ENCODE peak calls at places on chromosomes 4 and X, in seven cellular contexts. M is pancreas, W is IMR-90, I is Peyer's patch, B is A549, X is tibial artery, C is heart right ventricle. E is an unnamed sample.

GRCh38 chrX:109187473-109188168 is 294.3 kb downstream of the GUCY2F start:
- DNase-seq in M (no peak), W (no peak), I (no peak), B (no peak), X (no peak), C (no peak), E (no peak)

GRCh38 chr4:41709844-41710481 is 38.6 kb downstream of the PHOX2B start:
- DNase-seq in M (no peak), W (peak; percentile 97), I (no peak), B (peak; percentile 82), X (no peak), C (no peak), E (no peak)

GRCh38 chr4:76108467-76109181 is 34.1 kb downstream of the ART3 start:
- DNase-seq in M (no peak), W (no peak), I (no peak), B (peak; percentile 19), X (no peak), C (no peak), E (no peak)

GRCh38 chr4:18676136-18676922 is 654.8 kb upstream of the LCORL start:
- DNase-seq in M (no peak), W (no peak), I (no peak), B (no peak), X (no peak), C (no peak), E (no peak)

GRCh38 chr4:85703098-85703497 is 228.1 kb downstream of the ARHGAP24 start:
- DNase-seq in M (no peak), W (no peak), I (no peak), B (no peak), X (no peak), C (no peak), E (no peak)

GRCh38 chr4:89156515-89156914 is 45.2 kb downstream of the TIGD2 start:
- DNase-seq in M (no peak), W (no peak), I (no peak), B (no peak), X (no peak), C (no peak), E (no peak)

GRCh38 chr4:27807207-27807606 is 946.6 kb downstream of the STIM2 start:
- DNase-seq in M (no peak), W (peak; percentile 28), I (no peak), B (no peak), X (no peak), C (no peak), E (no peak)

GRCh38 chr4:75248770-75249467 is 265.3 kb downstream of the RCHY1 start:
- DNase-seq in M (no peak), W (no peak), I (no peak), B (no peak), X (no peak), C (no peak), E (no peak)

GRCh38 chrX:111169141-111169540 is 73.2 kb downstream of the PAK3 start:
- DNase-seq in M (no peak), W (no peak), I (no peak), B (no peak), X (no peak), C (no peak), E (no peak)

GRCh38 chrX:63058204-63058603 is 292.9 kb downstream of the SPIN4 start:
- DNase-seq in M (no peak), W (no peak), I (no peak), B (no peak), X (no peak), C (no peak), E (no peak)

GRCh38 chr4:26802790-26803189 is 57.9 kb upstream of the STIM2 start:
- DNase-seq in M (no peak), W (no peak), I (no peak), B (no peak), X (no peak), C (no peak), E (no peak)

GRCh38 chr4:38926917-38927316 is 59.3 kb downstream of the FAM114A1 start:
- DNase-seq in M (no peak), W (no peak), I (no peak), B (no peak), X (no peak), C (no peak), E (no peak)

GRCh38 chrX:101550362-101550761 is at the start of gene ARMCX1:
- DNase-seq in M (peak; percentile 45), W (peak; percentile 74), I (peak; percentile 69), B (peak; percentile 11), X (peak; percentile 88), C (peak; percentile 66), E (peak; percentile 74)

DNA sequence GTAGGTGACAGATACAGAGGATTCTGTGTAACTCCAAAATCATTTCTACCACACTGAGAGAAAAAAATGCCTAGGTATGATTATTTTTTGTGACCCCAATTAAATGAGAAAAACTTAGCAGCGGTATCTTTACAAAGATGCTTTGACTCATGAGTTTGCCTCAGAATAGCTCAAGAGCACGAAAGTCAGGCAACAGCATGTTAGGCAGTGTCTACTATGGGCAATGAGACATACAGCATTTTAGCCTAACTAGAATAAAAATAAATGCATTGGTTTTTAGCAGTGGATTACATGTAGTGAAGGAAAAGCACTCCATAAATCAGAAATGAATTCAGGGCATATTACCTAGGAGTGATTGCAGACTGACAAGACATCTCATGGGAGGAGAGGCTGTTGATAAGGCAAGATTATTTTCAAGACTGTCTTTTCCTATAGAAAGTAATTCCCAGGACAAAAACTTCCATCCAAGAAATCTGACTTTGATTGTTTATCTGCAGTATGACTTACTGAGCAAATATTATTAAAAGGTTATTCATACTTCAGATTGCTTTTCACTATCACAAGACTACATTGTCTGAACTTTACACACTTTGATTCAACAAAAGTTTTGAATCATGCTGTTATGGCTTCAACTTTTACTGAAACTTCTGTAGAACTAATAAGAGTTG is 3.6 kb downstream of the ANXA10 start:
- DNase-seq in M (no peak), W (peak; percentile 57), I (no peak), B (peak; percentile 20), X (no peak), C (no peak), E (no peak)
- H3K4me3 ChIP-seq in M (no peak overlapping the region), W (no peak overlapping the region), I (no peak overlapping the region), B (no peak overlapping the region), X (no peak overlapping the region), C (no peak overlapping the region), E (no peak overlapping the region)

GRCh38 chrX:120020305-120020704 is 57.2 kb downstream of the RHOXF2B start:
- DNase-seq in M (no peak), W (no peak), I (no peak), B (no peak), X (no peak), C (no peak), E (no peak)

GRCh38 chrX:120016068-120016441 is 61.4 kb downstream of the RHOXF2B start:
- DNase-seq in M (no peak), W (no peak), I (no peak), B (no peak), X (no peak), C (no peak), E (no peak)

GRCh38 chrX:120015145-120016067 is 62.1 kb downstream of the RHOXF2B start:
- DNase-seq in M (peak; percentile 47), W (no peak), I (no peak), B (no peak), X (no peak), C (no peak), E (no peak)

DNA sequence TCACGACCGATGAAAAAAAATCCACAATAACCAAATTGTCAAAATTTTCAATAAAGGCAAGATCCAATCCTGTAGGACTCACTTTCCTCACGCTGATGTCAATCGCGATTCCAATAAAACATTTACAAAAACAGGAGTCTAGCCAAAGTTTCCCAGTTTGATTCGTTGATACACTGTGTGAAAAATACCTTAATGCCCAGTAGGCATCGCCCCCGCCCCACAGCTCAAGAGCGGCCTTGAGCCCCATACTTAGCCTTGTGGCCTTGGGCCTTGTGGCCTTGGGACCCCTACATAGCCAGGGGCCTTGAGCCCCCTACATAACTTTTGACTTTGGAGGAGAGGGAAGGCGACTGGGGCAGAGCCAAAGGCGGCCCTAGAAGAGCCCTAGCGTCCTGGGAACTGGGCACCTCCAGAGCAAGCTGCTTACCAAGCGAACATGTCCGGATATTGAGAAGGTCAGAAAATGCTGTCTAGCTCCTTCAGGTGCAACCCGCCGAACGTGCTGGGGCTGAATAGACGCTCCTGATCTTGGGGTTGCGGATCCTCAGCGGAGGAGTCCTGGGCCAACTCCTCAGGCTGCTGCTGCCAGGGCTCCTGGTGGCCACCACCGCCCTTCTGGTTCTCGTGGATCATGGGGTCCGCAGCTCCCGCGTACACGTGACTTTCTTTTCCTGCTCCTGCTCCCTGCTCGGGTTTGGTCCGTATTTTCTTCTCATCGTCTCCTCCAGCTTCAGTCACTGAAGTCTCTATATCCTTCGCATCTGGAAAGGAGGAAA is 62.9 kb downstream of the RHOXF2B start:
- DNase-seq in M (peak; percentile 20), W (no peak), I (no peak), B (no peak), X (no peak), C (no peak), E (no peak)
- H3K27ac ChIP-seq in M (no peak overlapping the region), W (no peak overlapping the region), I (no peak overlapping the region), B (no peak overlapping the region), X (no peak overlapping the region), C (no peak overlapping the region), E (no peak overlapping the region)

DNA sequence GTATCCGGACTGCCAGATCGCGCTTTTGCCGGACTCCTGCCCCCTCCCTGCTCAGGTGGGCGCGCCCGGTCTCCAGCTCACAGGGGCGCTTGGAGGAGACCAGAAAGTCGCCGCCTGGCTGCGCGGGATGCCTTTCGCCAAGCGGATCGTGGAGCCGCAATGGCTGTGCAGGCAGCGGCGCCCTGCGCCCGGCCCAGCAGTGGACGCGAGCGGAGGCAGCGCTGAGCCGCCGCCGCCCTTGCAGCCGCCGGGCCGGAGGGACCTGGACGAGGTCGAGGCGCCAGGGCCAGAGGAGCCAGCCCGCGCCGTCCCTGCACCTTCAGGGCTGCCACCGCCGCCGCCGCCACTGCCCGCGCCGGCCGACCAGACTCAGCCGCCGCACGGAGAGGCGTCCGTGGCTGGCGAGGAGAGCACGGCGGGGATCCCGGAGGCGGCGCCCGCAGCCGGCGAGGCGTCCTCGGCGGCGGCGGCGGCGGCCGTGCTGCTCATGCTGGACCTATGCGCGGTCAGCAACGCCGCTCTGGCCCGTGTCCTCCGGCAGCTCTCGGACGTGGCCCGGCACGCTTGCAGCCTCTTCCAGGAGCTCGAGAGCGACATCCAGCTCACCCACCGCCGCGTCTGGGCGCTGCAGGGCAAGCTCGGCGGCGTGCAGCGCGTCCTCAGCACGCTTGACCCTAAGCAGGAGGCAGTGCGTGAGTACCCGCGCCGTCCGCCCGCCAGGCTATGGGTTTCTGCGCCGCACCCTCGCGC is 806 bp downstream of the NHS start:
- DNase-seq in M (peak; percentile 2), W (peak; percentile 22), I (no peak), B (peak; percentile 48), X (peak; percentile 20), C (peak; percentile 31), E (peak; percentile 50)
- H3K4me3 ChIP-seq in M (peak overlapping the region; percentile 9), W (peak overlapping the region; percentile 98), I (peak overlapping the region; percentile 29), B (peak overlapping the region; percentile 93), X (peak overlapping the region; percentile 71), C (peak overlapping the region; percentile 18), E (peak overlapping the region; percentile 52)

GRCh38 chr4:15507679-15508078 is 38.0 kb downstream of the CC2D2A start:
- DNase-seq in M (no peak), W (no peak), I (no peak), B (no peak), X (no peak), C (no peak), E (no peak)

GRCh38 chr4:15501941-15502340 is 32.3 kb downstream of the CC2D2A start:
- DNase-seq in M (no peak), W (no peak), I (no peak), B (no peak), X (no peak), C (no peak), E (no peak)

GRCh38 chr4:15506464-15506863 is 36.8 kb downstream of the CC2D2A start:
- DNase-seq in M (no peak), W (peak; percentile 82), I (no peak), B (no peak), X (no peak), C (no peak), E (no peak)

GRCh38 chr4:15500721-15501120 is 31.0 kb downstream of the CC2D2A start:
- DNase-seq in M (no peak), W (no peak), I (no peak), B (no peak), X (no peak), C (no peak), E (no peak)

GRCh38 chr4:15504041-15504440 is 34.4 kb downstream of the CC2D2A start:
- DNase-seq in M (no peak), W (peak; percentile 8), I (no peak), B (no peak), X (no peak), C (no peak), E (no peak)
- H3K27ac ChIP-seq in M (no peak overlapping the region), W (no peak overlapping the region), I (no peak overlapping the region), B (no peak overlapping the region), X (peak overlapping the region; percentile 22), C (no peak overlapping the region), E (no peak overlapping the region)

E was measured in heart left ventricle.